ENCODE peak calls at places on chromosomes 3 and 15, in seven cellular contexts. One of them, this sample, is unnamed.

GRCh38 chr3:14175383-14176037 is 2.9 kb downstream of the XPC start:
- DNase-seq in activated CD8-positive, alpha-beta memory T cell treated with anti-CD3 and anti-CD28 coated beads for 24 hours: no peak
- DNase-seq in activated gamma-delta T cell treated with Interleukin-2 at 50 U/mL for 16 hours: peak
- DNase-seq in keratinocyte: no peak
- DNase-seq in heart right ventricle: no peak
- DNase-seq in KBM-7: peak
- DNase-seq in vagina: no peak
- DNase-seq in this sample: no peak

GRCh38 chr15:39573844-39574243 is 7.0 kb upstream of the THBS1 start:
- DNase-seq in KBM-7: no peak
- DNase-seq in keratinocyte: no peak
- DNase-seq in heart right ventricle: no peak
- DNase-seq in activated CD8-positive, alpha-beta memory T cell treated with anti-CD3 and anti-CD28 coated beads for 24 hours: no peak
- DNase-seq in vagina: no peak
- DNase-seq in activated gamma-delta T cell treated with Interleukin-2 at 50 U/mL for 16 hours: no peak
- DNase-seq in this sample: no peak

GRCh38 chr15:92244703-92245102 is 149.0 kb upstream of the ST8SIA2 start:
- DNase-seq in keratinocyte: no peak
- DNase-seq in vagina: no peak
- DNase-seq in activated CD8-positive, alpha-beta memory T cell treated with anti-CD3 and anti-CD28 coated beads for 24 hours: no peak
- DNase-seq in activated gamma-delta T cell treated with Interleukin-2 at 50 U/mL for 16 hours: no peak
- DNase-seq in heart right ventricle: no peak
- DNase-seq in KBM-7: no peak
- DNase-seq in this sample: no peak

GRCh38 chr3:128152419-128153155 is 694 bp upstream of the EEFSEC start:
- DNase-seq in vagina: no peak
- DNase-seq in activated gamma-delta T cell treated with Interleukin-2 at 50 U/mL for 16 hours: no peak
- DNase-seq in activated CD8-positive, alpha-beta memory T cell treated with anti-CD3 and anti-CD28 coated beads for 24 hours: peak
- DNase-seq in keratinocyte: peak
- DNase-seq in KBM-7: no peak
- DNase-seq in heart right ventricle: no peak
- DNase-seq in this sample: no peak

GRCh38 chr3:34202975-34203374 is 404.5 kb downstream of the PDCD6IP start:
- DNase-seq in activated gamma-delta T cell treated with Interleukin-2 at 50 U/mL for 16 hours: no peak
- DNase-seq in KBM-7: no peak
- DNase-seq in vagina: no peak
- DNase-seq in keratinocyte: no peak
- DNase-seq in heart right ventricle: no peak
- DNase-seq in activated CD8-positive, alpha-beta memory T cell treated with anti-CD3 and anti-CD28 coated beads for 24 hours: no peak
- DNase-seq in this sample: no peak

GRCh38 chr15:75058127-75058905 is 34.9 kb downstream of the PPCDC start:
- DNase-seq in activated gamma-delta T cell treated with Interleukin-2 at 50 U/mL for 16 hours: no peak
- DNase-seq in heart right ventricle: no peak
- DNase-seq in keratinocyte: no peak
- DNase-seq in vagina: peak
- DNase-seq in activated CD8-positive, alpha-beta memory T cell treated with anti-CD3 and anti-CD28 coated beads for 24 hours: peak
- DNase-seq in KBM-7: peak
- DNase-seq in this sample: no peak

GRCh38 chr15:62306851-62307504 is 141.9 kb upstream of the C2CD4B start:
- DNase-seq in KBM-7: peak
- DNase-seq in keratinocyte: no peak
- DNase-seq in activated CD8-positive, alpha-beta memory T cell treated with anti-CD3 and anti-CD28 coated beads for 24 hours: no peak
- DNase-seq in activated gamma-delta T cell treated with Interleukin-2 at 50 U/mL for 16 hours: no peak
- DNase-seq in vagina: no peak
- DNase-seq in heart right ventricle: peak
- DNase-seq in this sample: peak

GRCh38 chr15:71275098-71275497 is 159.8 kb downstream of the THSD4 start:
- DNase-seq in heart right ventricle: no peak
- DNase-seq in vagina: no peak
- DNase-seq in keratinocyte: no peak
- DNase-seq in KBM-7: no peak
- DNase-seq in activated gamma-delta T cell treated with Interleukin-2 at 50 U/mL for 16 hours: no peak
- DNase-seq in activated CD8-positive, alpha-beta memory T cell treated with anti-CD3 and anti-CD28 coated beads for 24 hours: no peak
- DNase-seq in this sample: no peak

GRCh38 chr15:33215941-33216872 is 21.7 kb upstream of the FMN1 start:
- DNase-seq in activated CD8-positive, alpha-beta memory T cell treated with anti-CD3 and anti-CD28 coated beads for 24 hours: no peak
- DNase-seq in activated gamma-delta T cell treated with Interleukin-2 at 50 U/mL for 16 hours: no peak
- DNase-seq in keratinocyte: no peak
- DNase-seq in vagina: no peak
- DNase-seq in KBM-7: peak
- DNase-seq in heart right ventricle: no peak
- DNase-seq in this sample: no peak

GRCh38 chr15:52277575-52277974 is 18.0 kb downstream of the MYO5C start:
- DNase-seq in heart right ventricle: no peak
- DNase-seq in keratinocyte: no peak
- DNase-seq in KBM-7: no peak
- DNase-seq in vagina: no peak
- DNase-seq in activated CD8-positive, alpha-beta memory T cell treated with anti-CD3 and anti-CD28 coated beads for 24 hours: no peak
- DNase-seq in activated gamma-delta T cell treated with Interleukin-2 at 50 U/mL for 16 hours: no peak
- DNase-seq in this sample: no peak

GRCh38 chr15:64191971-64192830 is 29.4 kb upstream of the PPIB start:
- DNase-seq in heart right ventricle: no peak
- DNase-seq in KBM-7: no peak
- DNase-seq in activated CD8-positive, alpha-beta memory T cell treated with anti-CD3 and anti-CD28 coated beads for 24 hours: no peak
- DNase-seq in activated gamma-delta T cell treated with Interleukin-2 at 50 U/mL for 16 hours: no peak
- DNase-seq in vagina: no peak
- DNase-seq in keratinocyte: no peak
- DNase-seq in this sample: peak

GRCh38 chr3:52001443-52001974 is 5.8 kb upstream of the RPL29 start:
- DNase-seq in KBM-7: peak
- DNase-seq in activated CD8-positive, alpha-beta memory T cell treated with anti-CD3 and anti-CD28 coated beads for 24 hours: peak
- DNase-seq in vagina: no peak
- DNase-seq in keratinocyte: no peak
- DNase-seq in activated gamma-delta T cell treated with Interleukin-2 at 50 U/mL for 16 hours: peak
- DNase-seq in heart right ventricle: peak
- DNase-seq in this sample: peak

GRCh38 chr3:169969696-169970095 is 3.1 kb downstream of the SEC62 start:
- DNase-seq in activated gamma-delta T cell treated with Interleukin-2 at 50 U/mL for 16 hours: no peak
- DNase-seq in KBM-7: no peak
- DNase-seq in vagina: no peak
- DNase-seq in activated CD8-positive, alpha-beta memory T cell treated with anti-CD3 and anti-CD28 coated beads for 24 hours: no peak
- DNase-seq in heart right ventricle: no peak
- DNase-seq in keratinocyte: no peak
- DNase-seq in this sample: no peak

GRCh38 chr3:355622-356021 is 159.1 kb downstream of the CHL1 start:
- DNase-seq in heart right ventricle: no peak
- DNase-seq in keratinocyte: no peak
- DNase-seq in KBM-7: no peak
- DNase-seq in activated gamma-delta T cell treated with Interleukin-2 at 50 U/mL for 16 hours: no peak
- DNase-seq in vagina: no peak
- DNase-seq in activated CD8-positive, alpha-beta memory T cell treated with anti-CD3 and anti-CD28 coated beads for 24 hours: no peak
- DNase-seq in this sample: no peak

GRCh38 chr3:115644391-115644790 is 21.1 kb downstream of the GAP43 start:
- DNase-seq in vagina: no peak
- DNase-seq in activated CD8-positive, alpha-beta memory T cell treated with anti-CD3 and anti-CD28 coated beads for 24 hours: no peak
- DNase-seq in KBM-7: no peak
- DNase-seq in heart right ventricle: no peak
- DNase-seq in activated gamma-delta T cell treated with Interleukin-2 at 50 U/mL for 16 hours: no peak
- DNase-seq in keratinocyte: no peak
- DNase-seq in this sample: no peak

GRCh38 chr3:173814809-173815208 is 417.3 kb downstream of the NLGN1 start:
- DNase-seq in keratinocyte: no peak
- DNase-seq in KBM-7: no peak
- DNase-seq in heart right ventricle: no peak
- DNase-seq in activated gamma-delta T cell treated with Interleukin-2 at 50 U/mL for 16 hours: no peak
- DNase-seq in vagina: no peak
- DNase-seq in activated CD8-positive, alpha-beta memory T cell treated with anti-CD3 and anti-CD28 coated beads for 24 hours: no peak
- DNase-seq in this sample: no peak

GRCh38 chr3:101851833-101852232 is 2.5 kb downstream of the NFKBIZ start:
- DNase-seq in KBM-7: no peak
- DNase-seq in activated CD8-positive, alpha-beta memory T cell treated with anti-CD3 and anti-CD28 coated beads for 24 hours: no peak
- DNase-seq in vagina: no peak
- DNase-seq in keratinocyte: no peak
- DNase-seq in heart right ventricle: no peak
- DNase-seq in activated gamma-delta T cell treated with Interleukin-2 at 50 U/mL for 16 hours: no peak
- DNase-seq in this sample: no peak

GRCh38 chr3:29286841-29287240 is 6.0 kb downstream of the RBMS3 start:
- DNase-seq in KBM-7: no peak
- DNase-seq in vagina: no peak
- DNase-seq in activated gamma-delta T cell treated with Interleukin-2 at 50 U/mL for 16 hours: no peak
- DNase-seq in keratinocyte: no peak
- DNase-seq in activated CD8-positive, alpha-beta memory T cell treated with anti-CD3 and anti-CD28 coated beads for 24 hours: no peak
- DNase-seq in heart right ventricle: no peak
- DNase-seq in this sample: no peak

GRCh38 chr3:43883729-43884396 is 193.1 kb downstream of the ABHD5 start:
- DNase-seq in KBM-7: no peak
- DNase-seq in heart right ventricle: no peak
- DNase-seq in activated CD8-positive, alpha-beta memory T cell treated with anti-CD3 and anti-CD28 coated beads for 24 hours: no peak
- DNase-seq in keratinocyte: no peak
- DNase-seq in activated gamma-delta T cell treated with Interleukin-2 at 50 U/mL for 16 hours: no peak
- DNase-seq in vagina: peak
- DNase-seq in this sample: no peak

GRCh38 chr3:160564205-160564922 is 1.0 kb downstream of the KPNA4 start:
- DNase-seq in vagina: no peak
- DNase-seq in activated CD8-positive, alpha-beta memory T cell treated with anti-CD3 and anti-CD28 coated beads for 24 hours: no peak
- DNase-seq in keratinocyte: no peak
- DNase-seq in KBM-7: peak
- DNase-seq in heart right ventricle: no peak
- DNase-seq in activated gamma-delta T cell treated with Interleukin-2 at 50 U/mL for 16 hours: peak
- DNase-seq in this sample: peak